ENCODE peak calls at places on chromosomes 4 and X, in four cellular contexts. I is K562, V is GM12878, G is H1. J is an unnamed sample.

GRCh38 chr4:77158487-77158861 is 1.5 kb downstream of the CCNG2 start:
- DNase-seq in G (no peak), V (no peak), I (peak; percentile 22), J (no peak)

GRCh38 chr4:10085386-10085785 is 31.2 kb downstream of the WDR1 start:
- DNase-seq in G (no peak), I (no peak), V (no peak), J (no peak)

GRCh38 chr4:190017357-190018200 is 9.5 kb downstream of the FRG2 start:
- DNase-seq in G (peak; percentile 61), V (no peak), I (no peak), J (no peak)

GRCh38 chrX:133405498-133406180 is 9.7 kb downstream of the GPC4 start:
- DNase-seq in G (no peak), V (no peak), I (no peak), J (no peak)

GRCh38 chr4:94235825-94236224 is 28.2 kb downstream of the SMARCAD1 start:
- DNase-seq in I (no peak), V (no peak), G (no peak), J (no peak)

GRCh38 chrX:1172496-1172895 is 40.0 kb downstream of the CRLF2 start:
- DNase-seq in G (peak; percentile 45), V (no peak), I (no peak), J (no peak)

GRCh38 chr4:108749119-108749518 is 13.7 kb downstream of the ETNPPL start:
- DNase-seq in V (no peak), I (no peak), G (no peak), J (no peak)

GRCh38 chr4:156959298-156959702 is 12.3 kb downstream of the PDGFC start:
- DNase-seq in V (no peak), G (no peak), I (no peak), J (no peak)

GRCh38 chr4:43089730-43090129 is 197.2 kb downstream of the GRXCR1 start:
- DNase-seq in I (no peak), G (no peak), V (no peak), J (no peak)

GRCh38 chr4:158729716-158730559 is 6.7 kb upstream of the PPID start:
- DNase-seq in G (peak; percentile 48), V (peak; percentile 44), I (no peak), J (peak; percentile 61)

GRCh38 chr4:34046580-34046979 is 2197.7 kb downstream of the ARAP2 start:
- DNase-seq in I (no peak), V (no peak), G (no peak), J (peak; percentile 15)

GRCh38 chrX:40009890-40010289 is 87.9 kb downstream of the BCOR start:
- DNase-seq in I (no peak), V (no peak), G (peak; percentile 47), J (no peak)

GRCh38 chr4:12576409-12576808 is 907.7 kb downstream of the RAB28 start:
- DNase-seq in I (no peak), G (no peak), V (no peak), J (no peak)

GRCh38 chr4:158500054-158500453 is 21.6 kb upstream of the RXFP1 start:
- DNase-seq in G (no peak), V (no peak), I (no peak), J (no peak)

GRCh38 chr4:10020871-10021676 is at the start of gene SLC2A9:
- DNase-seq in V (no peak), G (no peak), I (no peak), J (no peak)

GRCh38 chr4:16264798-16265197 is 38.5 kb upstream of the TAPT1 start:
- DNase-seq in I (no peak), V (peak; percentile 5), G (no peak), J (peak; percentile 35)

GRCh38 chr4:78899302-78899701 is 39.9 kb downstream of the PAQR3 start:
- DNase-seq in V (no peak), G (no peak), I (no peak), J (no peak)

GRCh38 chr4:71664366-71664765 is 119.5 kb downstream of the GC start:
- DNase-seq in V (no peak), I (no peak), G (no peak), J (no peak)

GRCh38 chrX:152658302-152658701 is 20.6 kb downstream of the GABRQ start:
- DNase-seq in V (no peak), G (peak; percentile 48), I (peak; percentile 15), J (no peak)

GRCh38 chrX:4277122-4277521 is 563.7 kb upstream of the PRKX start:
- DNase-seq in V (no peak), I (no peak), G (no peak), J (no peak)

GRCh38 chrX:34586936-34587335 is 70.1 kb downstream of the TMEM47 start:
- DNase-seq in V (no peak), I (no peak), G (no peak), J (no peak)

GRCh38 chr4:70705146-70705855 is 16.5 kb upstream of the RUFY3 start:
- DNase-seq in V (no peak), G (peak; percentile 80), I (peak; percentile 90), J (no peak)

GRCh38 chr4:124907881-124908280 is 195.3 kb upstream of the ANKRD50 start:
- DNase-seq in G (no peak), I (no peak), V (no peak), J (no peak)

GRCh38 chr4:110514889-110515479 is 39.0 kb downstream of the ENPEP start:
- DNase-seq in G (no peak), I (peak; percentile 18), V (no peak), J (peak; percentile 34)

GRCh38 chr4:103422467-103423219 is 224.5 kb upstream of the CENPE start:
- DNase-seq in V (no peak), I (no peak), G (no peak), J (no peak)

GRCh38 chr4:38688676-38689355 is 24.8 kb downstream of the KLF3 start:
- DNase-seq in G (no peak), V (no peak), I (no peak), J (no peak)

GRCh38 chr4:38687571-38688011 is 23.6 kb downstream of the KLF3 start:
- DNase-seq in V (no peak), I (no peak), G (no peak), J (no peak)

GRCh38 chr4:38684951-38685350 is 21.0 kb downstream of the KLF3 start:
- DNase-seq in G (no peak), V (no peak), I (no peak), J (no peak)

GRCh38 chr4:38684271-38684670 is 20.3 kb downstream of the KLF3 start:
- DNase-seq in I (no peak), V (no peak), G (no peak), J (no peak)

GRCh38 chr4:38686682-38687081 is 22.7 kb downstream of the KLF3 start:
- DNase-seq in I (no peak), V (no peak), G (no peak), J (no peak)
- TF ChIP-seq EGR1 in I (no peak), V (no peak), G (no peak), J (no peak)

DNA sequence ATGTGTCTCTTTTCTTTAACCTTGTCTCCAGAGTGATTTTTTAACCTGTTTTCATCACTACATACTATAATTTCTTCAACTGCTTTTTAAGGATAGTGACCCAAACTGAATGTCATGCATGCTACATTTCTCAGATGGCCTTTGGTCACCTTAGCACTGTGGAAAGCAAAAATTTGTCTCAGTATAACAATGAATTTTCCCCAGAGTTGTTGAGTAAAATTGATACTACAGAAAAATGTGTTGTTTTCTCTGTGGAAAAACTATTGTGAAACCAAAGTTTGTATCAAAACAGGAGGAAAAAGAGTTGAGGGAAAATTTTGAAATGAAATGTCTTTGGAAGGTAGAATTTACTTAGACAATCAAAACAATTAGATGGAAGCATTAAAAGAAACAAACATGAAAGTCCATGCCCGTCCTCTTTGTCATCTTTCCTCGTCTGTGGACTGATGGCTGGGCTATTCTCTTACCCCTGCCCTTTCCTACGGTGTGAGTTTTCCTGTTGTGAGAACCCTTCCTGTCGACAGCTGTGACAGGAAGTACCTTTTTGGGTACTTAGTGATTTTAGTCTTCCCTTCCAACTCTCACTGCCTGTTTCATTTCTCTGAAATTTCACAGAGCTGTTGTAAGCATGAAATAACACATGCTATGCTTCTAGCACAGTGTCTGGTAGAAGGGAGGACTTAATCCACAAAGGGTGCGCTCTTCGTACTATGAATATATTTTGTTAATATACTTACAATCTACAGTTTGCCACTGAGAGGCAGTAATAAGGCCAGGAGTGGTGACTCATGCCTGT is 50.8 kb downstream of the LRP2BP start:
- DNase-seq in G (no peak), V (peak; percentile 77), I (no peak), J (no peak)
- TF ChIP-seq POLR2A in G (no peak), V (peak; percentile 27), I (no peak), J (no peak)

DNA sequence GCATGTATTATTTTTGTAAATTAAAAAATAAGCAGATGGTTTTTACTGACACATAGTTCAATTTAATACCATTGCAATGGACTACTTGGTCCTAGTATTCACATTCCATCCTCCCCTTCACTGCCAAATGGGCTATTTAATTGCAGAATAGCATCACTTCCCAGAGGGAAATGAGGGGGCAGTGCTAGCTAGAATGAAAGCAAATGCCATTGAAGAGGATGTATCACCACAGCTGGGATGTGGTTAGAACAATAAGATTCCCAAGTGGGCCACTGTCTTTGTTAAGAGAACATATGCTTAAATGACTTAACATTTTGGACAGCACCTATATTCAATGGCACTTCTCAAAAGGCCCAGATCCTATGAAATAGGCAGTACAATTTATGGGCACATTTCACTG is 224.7 kb downstream of the RBMX2 start:
- DNase-seq in V (no peak), I (no peak), G (no peak), J (no peak)
- TF ChIP-seq EGR1 in V (no peak), I (no peak), G (no peak), J (no peak)

GRCh38 chrX:41084044-41084359 is 1.2 kb upstream of the USP9X start:
- DNase-seq in I (no peak), G (no peak), V (no peak), J (no peak)

GRCh38 chrX:41084360-41085104 is 713 bp upstream of the USP9X start:
- DNase-seq in G (peak; percentile 96), V (peak; percentile 86), I (peak; percentile 85), J (peak; percentile 89)

GRCh38 chrX:41086627-41086932 is 1.3 kb downstream of the USP9X start:
- DNase-seq in I (no peak), V (no peak), G (no peak), J (no peak)

GRCh38 chrX:41085883-41086626 is 810 bp downstream of the USP9X start:
- DNase-seq in V (no peak), I (peak; percentile 35), G (peak; percentile 53), J (no peak)

GRCh38 chrX:41085105-41085882 is at the start of gene USP9X:
- DNase-seq in V (peak; percentile 62), I (peak; percentile 78), G (peak; percentile 72), J (peak; percentile 54)
- TF ChIP-seq POLR2A in V (peak; percentile 76), I (peak; percentile 34), G (no peak), J (peak; percentile 33)

DNA sequence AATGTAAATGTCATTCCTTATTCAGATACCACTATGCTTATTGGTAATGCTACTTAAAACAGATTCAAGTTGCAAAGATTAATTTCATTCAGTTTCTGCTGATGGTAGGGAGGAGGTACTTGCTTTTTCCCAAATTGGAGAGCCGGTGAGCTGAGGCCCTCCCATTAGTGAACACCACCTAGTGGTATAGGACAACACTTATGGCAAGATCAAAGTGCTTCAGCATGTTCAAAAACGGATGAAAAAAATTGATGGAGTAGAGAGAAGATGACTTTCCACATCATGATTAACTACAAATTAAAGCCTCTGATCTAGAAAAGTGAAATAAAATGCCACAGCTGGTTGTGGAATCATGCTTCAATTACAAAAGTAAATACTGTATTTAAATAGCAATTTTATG is 112.9 kb downstream of the MBNL3 start:
- DNase-seq in G (no peak), V (no peak), I (no peak), J (no peak)
- TF ChIP-seq EGR1 in G (no peak), V (no peak), I (no peak), J (no peak)